ENCODE peak calls at places on chromosomes 2 and 18, in eight cellular contexts. V, B, N, O, T, C, L and K are unnamed samples.

GRCh38 chr18:57839942-57840381 is 36.8 kb upstream of the ATP8B1 start:
- DNase-seq in V (no peak), B (no peak), N (no peak), O (no peak), T (no peak), C (no peak), L (no peak), K (peak; percentile 45)

GRCh38 chr2:205218056-205218455 is 464.2 kb upstream of the NRP2 start:
- DNase-seq in V (no peak), B (no peak), N (no peak), O (no peak), T (no peak), C (no peak), L (no peak), K (no peak)

GRCh38 chr18:79585395-79586370 is 93.9 kb upstream of the CTDP1 start:
- DNase-seq in V (no peak), B (peak; percentile 59), N (no peak), O (no peak), T (no peak), C (no peak), L (no peak), K (no peak)

GRCh38 chr2:190683802-190684201 is 34.9 kb downstream of the NAB1 start:
- DNase-seq in V (no peak), B (no peak), N (no peak), O (no peak), T (no peak), C (no peak), L (no peak), K (no peak)

GRCh38 chr2:239246723-239247122 is 154.1 kb downstream of the HDAC4 start:
- DNase-seq in V (peak; percentile 60), B (no peak), N (no peak), O (no peak), T (no peak), C (no peak), L (peak; percentile 52), K (no peak)

GRCh38 chr18:76963951-76964350 is 141.6 kb downstream of the ZNF236 start:
- DNase-seq in V (no peak), B (no peak), N (no peak), O (no peak), T (no peak), C (no peak), L (no peak), K (no peak)

GRCh38 chr2:154391051-154391450 is 307.4 kb upstream of the KCNJ3 start:
- DNase-seq in V (no peak), B (no peak), N (no peak), O (no peak), T (no peak), C (no peak), L (no peak), K (no peak)

GRCh38 chr2:23135481-23136100 is 249.4 kb upstream of the KLHL29 start:
- DNase-seq in V (peak; percentile 15), B (no peak), N (no peak), O (peak; percentile 21), T (peak; percentile 64), C (no peak), L (no peak), K (no peak)

GRCh38 chr2:213019368-213019767 is 132.0 kb downstream of the IKZF2 start:
- DNase-seq in V (no peak), B (no peak), N (no peak), O (no peak), T (no peak), C (no peak), L (no peak), K (no peak)

GRCh38 chr18:22463076-22463475 is 45.4 kb upstream of the CTAGE1 start:
- DNase-seq in V (no peak), B (no peak), N (no peak), O (no peak), T (no peak), C (no peak), L (no peak), K (no peak)

DNA sequence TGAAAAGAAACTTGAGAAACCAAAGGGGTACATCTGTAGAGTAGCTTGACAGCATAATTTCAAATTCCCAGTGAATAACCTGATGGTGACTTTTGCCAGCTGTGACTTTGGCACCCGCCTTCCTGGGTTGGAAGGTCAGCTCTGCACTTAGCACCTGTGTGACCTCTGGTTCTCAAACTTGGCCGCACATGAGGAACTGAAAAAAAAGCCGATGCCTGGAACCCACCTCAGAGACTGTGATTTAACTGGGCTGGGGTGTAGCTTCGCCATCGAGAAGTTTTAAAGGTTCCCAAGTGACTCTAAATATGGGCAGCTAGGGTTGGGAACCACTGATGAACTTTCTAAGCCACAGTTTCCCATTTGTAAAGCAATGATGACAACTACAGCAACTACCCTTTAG is 6.5 kb downstream of the EFEMP1 start:
- DNase-seq in V (no peak), B (no peak), N (no peak), O (no peak), T (no peak), C (no peak), L (no peak), K (no peak)
- H3K4me3 ChIP-seq in V (no peak overlapping the region), B (no peak overlapping the region), N (no peak overlapping the region), O (no peak overlapping the region), T (no peak overlapping the region), C (no peak overlapping the region), L (no peak overlapping the region), K (no peak overlapping the region)

GRCh38 chr2:20218331-20219320 is 6.3 kb downstream of the SDC1 start:
- DNase-seq in V (no peak), B (peak; percentile 30), N (no peak), O (no peak), T (no peak), C (no peak), L (no peak), K (no peak)
- TF ChIP-seq CTCF in V (no peak), B (no peak), N (no peak), O (no peak), T (no peak), C (no peak), L (no peak), K (no peak)

DNA sequence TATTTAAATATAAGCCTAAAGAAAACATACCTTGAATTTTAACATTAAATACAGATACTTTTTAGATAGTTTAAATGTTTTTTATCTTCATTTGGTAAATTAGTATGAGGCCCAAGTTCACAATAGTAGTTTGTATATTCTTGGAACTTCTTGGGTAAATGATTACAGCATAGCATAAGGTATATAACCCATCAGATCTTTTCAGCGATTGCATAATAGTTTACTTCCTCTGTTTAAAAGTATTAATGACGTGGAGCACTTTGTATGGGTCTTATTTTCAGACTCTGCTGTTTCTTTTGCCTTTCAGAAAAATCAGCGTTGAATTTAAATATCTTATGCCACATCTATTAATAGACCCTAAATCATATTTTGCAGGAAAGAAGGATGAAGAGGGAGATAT is 60.2 kb downstream of the CHRNA1 start:
- DNase-seq in V (no peak), B (no peak), N (no peak), O (no peak), T (no peak), C (no peak), L (no peak), K (no peak)
- H3K4me3 ChIP-seq in V (no peak overlapping the region), B (no peak overlapping the region), N (no peak overlapping the region), O (no peak overlapping the region), T (no peak overlapping the region), C (no peak overlapping the region), L (no peak overlapping the region), K (no peak overlapping the region)

GRCh38 chr2:74585406-74586182 is 31.1 kb downstream of the DOK1 start:
- DNase-seq in V (no peak), B (peak; percentile 64), N (no peak), O (no peak), T (peak; percentile 18), C (no peak), L (no peak), K (no peak)
- TF ChIP-seq CTCF in V (no peak), B (no peak), N (no peak), O (no peak), T (no peak), C (no peak), L (no peak), K (no peak)

DNA sequence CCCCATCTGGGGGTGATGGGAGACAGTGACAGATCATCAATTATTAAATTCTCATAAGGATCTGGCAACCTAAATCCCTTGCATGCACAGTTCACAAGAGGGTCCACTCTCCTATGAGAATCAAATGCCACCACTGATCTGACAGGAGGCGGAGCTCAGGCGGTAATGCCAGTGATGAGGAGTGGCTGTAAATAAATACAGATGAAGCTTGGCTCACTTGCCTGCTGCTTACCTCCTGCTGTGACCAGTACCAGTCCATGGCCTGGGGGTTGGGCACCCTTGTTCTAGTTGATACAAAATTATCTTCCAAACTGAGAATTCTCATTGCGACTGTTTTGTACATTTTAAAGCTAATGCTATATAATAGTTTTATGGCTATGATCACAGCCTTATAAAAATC is 258.7 kb downstream of the CTNNA2 start:
- DNase-seq in V (no peak), B (no peak), N (no peak), O (no peak), T (no peak), C (no peak), L (no peak), K (no peak)
- H3K4me3 ChIP-seq in V (no peak overlapping the region), B (no peak overlapping the region), N (no peak overlapping the region), O (no peak overlapping the region), T (no peak overlapping the region), C (no peak overlapping the region), L (no peak overlapping the region), K (no peak overlapping the region)

GRCh38 chr2:173288561-173288960 is 66.1 kb upstream of the CDCA7 start:
- DNase-seq in V (no peak), B (no peak), N (peak; percentile 30), O (no peak), T (no peak), C (no peak), L (no peak), K (no peak)
- TF ChIP-seq CTCF in V (no peak), B (no peak), N (no peak), O (no peak), T (no peak), C (no peak), L (no peak), K (no peak)

GRCh38 chr2:37321029-37321682 is 3.5 kb downstream of the PRKD3 start:
- DNase-seq in V (no peak), B (no peak), N (no peak), O (no peak), T (no peak), C (no peak), L (no peak), K (no peak)

GRCh38 chr2:37317746-37318145 is 6.9 kb downstream of the PRKD3 start:
- DNase-seq in V (no peak), B (no peak), N (no peak), O (no peak), T (no peak), C (no peak), L (no peak), K (no peak)

GRCh38 chr2:37316181-37316580 is 8.5 kb downstream of the PRKD3 start:
- DNase-seq in V (no peak), B (no peak), N (no peak), O (no peak), T (no peak), C (no peak), L (no peak), K (no peak)

GRCh38 chr2:37319754-37320609 is 4.7 kb downstream of the PRKD3 start:
- DNase-seq in V (no peak), B (no peak), N (no peak), O (no peak), T (no peak), C (no peak), L (no peak), K (no peak)

GRCh38 chr2:37318401-37318800 is 6.2 kb downstream of the PRKD3 start:
- DNase-seq in V (no peak), B (no peak), N (no peak), O (no peak), T (no peak), C (peak; percentile 31), L (no peak), K (no peak)
- H3K4me3 ChIP-seq in V (peak overlapping the region; percentile 8), B (no peak overlapping the region), N (no peak overlapping the region), O (no peak overlapping the region), T (no peak overlapping the region), C (no peak overlapping the region), L (no peak overlapping the region), K (no peak overlapping the region)